ENCODE peak calls at places on chromosomes 4 and X, in five cellular contexts. O, U, T, N and D are unnamed samples.

GRCh38 chrX:23662853-23663252 is 4.4 kb upstream of the PRDX4 start:
- DNase-seq in O (no peak), T (peak; percentile 17), N (no peak), U (no peak), D (no peak)

GRCh38 chrX:100072286-100072685 is 337.8 kb downstream of the PCDH19 start:
- DNase-seq in N (no peak), O (no peak), T (no peak), U (no peak), D (no peak)

GRCh38 chr4:108247511-108248088 is 78.9 kb upstream of the LEF1 start:
- DNase-seq in N (no peak), T (no peak), O (no peak), U (peak; percentile 88), D (peak; percentile 25)

GRCh38 chr4:121668368-121669162 is 28.2 kb downstream of the ANXA5 start:
- DNase-seq in N (no peak), T (peak; percentile 85), U (no peak), O (no peak), D (no peak)

GRCh38 chr4:3683077-3683743 is 83.0 kb upstream of the ADRA2C start:
- DNase-seq in U (no peak), O (no peak), N (no peak), T (no peak), D (peak; percentile 25)

GRCh38 chr4:109701566-109702399 is 1.5 kb downstream of the CASP6 start:
- DNase-seq in O (no peak), N (peak; percentile 9), T (no peak), U (no peak), D (no peak)

GRCh38 chr4:59126159-59126558 is 2016.0 kb upstream of the IGFBP7 start:
- DNase-seq in O (no peak), N (no peak), T (no peak), U (no peak), D (no peak)

GRCh38 chr4:73432169-73433000 is 3.6 kb upstream of the AFP start:
- DNase-seq in T (peak; percentile 4), N (no peak), U (no peak), O (no peak), D (no peak)

GRCh38 chr4:71270901-71271300 is 67.9 kb upstream of the SLC4A4 start:
- DNase-seq in U (peak; percentile 20), O (no peak), N (peak; percentile 7), T (peak; percentile 52), D (no peak)

GRCh38 chr4:8285143-8285975 is 15.8 kb downstream of the HTRA3 start:
- DNase-seq in T (no peak), U (no peak), O (no peak), N (no peak), D (peak; percentile 49)

GRCh38 chrX:86121916-86122315 is 26.3 kb upstream of the DACH2 start:
- DNase-seq in T (no peak), U (no peak), O (no peak), N (no peak), D (no peak)

GRCh38 chr4:19927381-19927780 is 324.3 kb upstream of the SLIT2 start:
- DNase-seq in T (peak; percentile 13), U (no peak), O (no peak), N (no peak), D (peak; percentile 21)

GRCh38 chrX:38717871-38718270 is 83.4 kb upstream of the MID1IP1 start:
- DNase-seq in O (no peak), U (no peak), T (peak; percentile 12), N (peak; percentile 2), D (no peak)

GRCh38 chr4:153204247-153205027 is at the start of gene TRIM2:
- DNase-seq in T (peak; percentile 84), U (peak; percentile 25), O (peak; percentile 55), N (no peak), D (no peak)

GRCh38 chr4:60759518-60760245 is 440.4 kb upstream of the ADGRL3 start:
- DNase-seq in T (no peak), U (no peak), N (no peak), O (no peak), D (no peak)

GRCh38 chrX:9785252-9785943 is 831 bp upstream of the SHROOM2 start:
- DNase-seq in O (no peak), N (no peak), T (no peak), U (no peak), D (no peak)

GRCh38 chrX:1925053-1925481 is 310.2 kb downstream of the ASMT start:
- DNase-seq in O (no peak), T (no peak), N (peak; percentile 87), U (no peak), D (no peak)

GRCh38 chr4:122663814-122664610 is 43.1 kb upstream of the IL21 start:
- DNase-seq in N (no peak), T (peak; percentile 35), U (no peak), O (no peak), D (no peak)

GRCh38 chr4:120964596-120964995 is 42.1 kb upstream of the PRDM5 start:
- DNase-seq in N (no peak), O (no peak), U (no peak), T (no peak), D (no peak)

GRCh38 chr4:185730849-185731608 is 81.0 kb downstream of the SORBS2 start:
- DNase-seq in O (no peak), N (no peak), T (peak; percentile 68), U (no peak), D (no peak)

GRCh38 chr4:165580379-165580905 is 201.6 kb downstream of the CPE start:
- DNase-seq in N (no peak), T (peak; percentile 88), O (no peak), U (no peak), D (no peak)

GRCh38 chr4:170497105-170497504 is 407.3 kb upstream of the AADAT start:
- DNase-seq in N (no peak), O (no peak), T (no peak), U (no peak), D (no peak)

GRCh38 chr4:92236907-92237306 is 66.9 kb upstream of the GRID2 start:
- DNase-seq in N (no peak), O (no peak), U (no peak), T (peak; percentile 54), D (no peak)

GRCh38 chr4:48780867-48781219 is 764 bp upstream of the FRYL start:
- DNase-seq in T (peak; percentile 62), U (no peak), N (no peak), O (no peak), D (no peak)

GRCh38 chr4:145535202-145535601 is 53.5 kb downstream of the SMAD1 start:
- DNase-seq in O (no peak), T (no peak), N (no peak), U (no peak), D (no peak)

GRCh38 chr4:170868191-170868590 is 778.4 kb upstream of the AADAT start:
- DNase-seq in T (no peak), U (no peak), O (no peak), N (no peak), D (no peak)

GRCh38 chrX:131746491-131746968 is 202.7 kb downstream of the OR13H1 start:
- DNase-seq in T (no peak), N (no peak), U (peak; percentile 81), O (peak; percentile 55), D (peak; percentile 77)

GRCh38 chr4:136863756-136864155 is 668.5 kb downstream of the PCDH18 start:
- DNase-seq in U (no peak), N (no peak), T (peak; percentile 24), O (no peak), D (no peak)

GRCh38 chr4:83370640-83370906 is 35.9 kb upstream of the HPSE start:
- DNase-seq in T (no peak), O (no peak), U (no peak), N (no peak), D (no peak)

GRCh38 chrX:72340046-72340445 is 34.3 kb upstream of the CITED1 start:
- DNase-seq in U (no peak), O (no peak), N (no peak), T (no peak), D (no peak)

GRCh38 chr4:183838987-183839712 is 66.0 kb upstream of the STOX2 start:
- DNase-seq in T (peak; percentile 27), N (peak; percentile 45), U (no peak), O (no peak), D (no peak)

GRCh38 chr4:123446791-123447474 is 50.3 kb downstream of the SPRY1 start:
- DNase-seq in O (no peak), T (no peak), N (no peak), U (peak; percentile 67), D (no peak)

GRCh38 chrX:155055494-155055893 is 15.4 kb downstream of the CMC4 start:
- DNase-seq in O (no peak), T (no peak), U (no peak), N (no peak), D (no peak)

GRCh38 chr4:184363258-184363657 is 111.1 kb downstream of the IRF2 start:
- DNase-seq in T (no peak), U (no peak), N (no peak), O (no peak), D (no peak)

GRCh38 chr4:3239998-3240920 is 8.7 kb upstream of the MSANTD1 start:
- DNase-seq in T (no peak), U (peak; percentile 29), O (no peak), N (no peak), D (no peak)

GRCh38 chr4:119623025-119623424 is 5.6 kb downstream of the PDE5A start:
- DNase-seq in U (no peak), T (peak; percentile 6), N (no peak), O (no peak), D (no peak)

GRCh38 chr4:72286185-72286584 is 254.4 kb downstream of the NPFFR2 start:
- DNase-seq in T (peak; percentile 5), U (no peak), O (no peak), N (no peak), D (no peak)

GRCh38 chrX:9166566-9166909 is 132.6 kb upstream of the FAM9B start:
- DNase-seq in T (no peak), O (no peak), U (no peak), N (no peak), D (no peak)

GRCh38 chrX:118802857-118803256 is 20.8 kb upstream of the ZCCHC12 start:
- DNase-seq in T (peak; percentile 84), U (no peak), N (no peak), O (no peak), D (no peak)

GRCh38 chr4:12579172-12579571 is 905.0 kb downstream of the RAB28 start:
- DNase-seq in O (no peak), U (no peak), T (peak; percentile 63), N (no peak), D (no peak)